ENCODE peak calls at places on chromosomes 6 and 20, in four cellular contexts. One of them, this sample, is unnamed. For H3K4me1, the result is how much of the 10 kb centered on the place peaks cover.

GRCh38 chr6:154593122-154593521 is 82.6 kb upstream of the CNKSR3 start:
- DNase-seq in Peyer's patch: no peak
- DNase-seq in breast epithelium: no peak
- DNase-seq in stomach: no peak
- DNase-seq in this sample: no peak

GRCh38 chr6:34021839-34022190 is 124.1 kb downstream of the GRM4 start:
- DNase-seq in Peyer's patch: peak
- DNase-seq in breast epithelium: no peak
- DNase-seq in stomach: peak
- DNase-seq in this sample: peak

GRCh38 chr6:107819976-107820551 is 4.0 kb downstream of the SCML4 start:
- DNase-seq in Peyer's patch: no peak
- DNase-seq in breast epithelium: peak
- DNase-seq in stomach: no peak
- DNase-seq in this sample: peak

GRCh38 chr6:56246941-56247653 is at the start of gene COL21A1:
- DNase-seq in Peyer's patch: peak
- DNase-seq in breast epithelium: peak
- DNase-seq in stomach: no peak
- DNase-seq in this sample: peak

GRCh38 chr6:5764401-5764955 is 242.2 kb downstream of the NRN1 start:
- DNase-seq in Peyer's patch: no peak
- DNase-seq in breast epithelium: no peak
- DNase-seq in stomach: no peak
- DNase-seq in this sample: no peak

GRCh38 chr20:50438986-50439407 is 71.2 kb upstream of the PTPN1 start:
- DNase-seq in Peyer's patch: peak
- DNase-seq in breast epithelium: peak
- DNase-seq in stomach: no peak
- DNase-seq in this sample: no peak

GRCh38 chr6:136521891-136522290 is 28.3 kb downstream of the MAP7 start:
- DNase-seq in Peyer's patch: no peak
- DNase-seq in breast epithelium: no peak
- DNase-seq in stomach: no peak
- DNase-seq in this sample: no peak

GRCh38 chr6:37285861-37286311 is 27.9 kb upstream of the TMEM217 start:
- DNase-seq in Peyer's patch: no peak
- DNase-seq in breast epithelium: no peak
- DNase-seq in stomach: no peak
- DNase-seq in this sample: no peak

GRCh38 chr20:47124235-47124717 is 229.6 kb downstream of the EYA2 start:
- DNase-seq in Peyer's patch: no peak
- DNase-seq in breast epithelium: peak
- DNase-seq in stomach: no peak
- DNase-seq in this sample: no peak

GRCh38 chr6:41877051-41877680 is 18.0 kb downstream of the USP49 start:
- DNase-seq in Peyer's patch: no peak
- DNase-seq in breast epithelium: no peak
- DNase-seq in stomach: no peak
- DNase-seq in this sample: no peak

GRCh38 chr6:33761581-33761921 is 14.8 kb upstream of the IP6K3 start:
- DNase-seq in Peyer's patch: no peak
- DNase-seq in breast epithelium: no peak
- DNase-seq in stomach: no peak
- DNase-seq in this sample: no peak

GRCh38 chr6:53189554-53189953 is 40.9 kb upstream of the GCM1 start:
- DNase-seq in Peyer's patch: no peak
- DNase-seq in breast epithelium: no peak
- DNase-seq in stomach: no peak
- DNase-seq in this sample: no peak

GRCh38 chr20:56409521-56409920 is 2.5 kb upstream of the CASS4 start:
- DNase-seq in Peyer's patch: no peak
- DNase-seq in breast epithelium: no peak
- DNase-seq in stomach: no peak
- DNase-seq in this sample: no peak

GRCh38 chr6:44338228-44339122 is 4.0 kb upstream of the SPATS1 start:
- DNase-seq in Peyer's patch: peak
- DNase-seq in breast epithelium: peak
- DNase-seq in stomach: peak
- DNase-seq in this sample: peak

GRCh38 chr20:19543114-19543513 is 214.9 kb upstream of the RIN2 start:
- DNase-seq in Peyer's patch: no peak
- DNase-seq in breast epithelium: no peak
- DNase-seq in stomach: no peak
- DNase-seq in this sample: no peak

GRCh38 chr20:44598413-44599290 is 16.3 kb downstream of the PKIG start:
- DNase-seq in Peyer's patch: no peak
- DNase-seq in breast epithelium: no peak
- DNase-seq in stomach: no peak
- DNase-seq in this sample: no peak

GRCh38 chr6:34969662-34970265 is 80.7 kb downstream of the ANKS1A start:
- DNase-seq in Peyer's patch: no peak
- DNase-seq in breast epithelium: no peak
- DNase-seq in stomach: no peak
- DNase-seq in this sample: no peak

GRCh38 chr6:113375950-113376846 is 480.9 kb upstream of the MARCKS start:
- DNase-seq in Peyer's patch: no peak
- DNase-seq in breast epithelium: no peak
- DNase-seq in stomach: no peak
- DNase-seq in this sample: no peak

GRCh38 chr20:34302312-34302722 is 838 bp downstream of the AHCY start:
- DNase-seq in Peyer's patch: no peak
- DNase-seq in breast epithelium: no peak
- DNase-seq in stomach: no peak
- DNase-seq in this sample: no peak

GRCh38 chr6:118562959-118563358 is 14.9 kb downstream of the PLN start:
- DNase-seq in Peyer's patch: no peak
- DNase-seq in breast epithelium: no peak
- DNase-seq in stomach: no peak
- DNase-seq in this sample: no peak

GRCh38 chr6:23027281-23027680 is 457.9 kb downstream of the HDGFL1 start:
- DNase-seq in Peyer's patch: no peak
- DNase-seq in breast epithelium: no peak
- DNase-seq in stomach: no peak
- DNase-seq in this sample: no peak

DNA sequence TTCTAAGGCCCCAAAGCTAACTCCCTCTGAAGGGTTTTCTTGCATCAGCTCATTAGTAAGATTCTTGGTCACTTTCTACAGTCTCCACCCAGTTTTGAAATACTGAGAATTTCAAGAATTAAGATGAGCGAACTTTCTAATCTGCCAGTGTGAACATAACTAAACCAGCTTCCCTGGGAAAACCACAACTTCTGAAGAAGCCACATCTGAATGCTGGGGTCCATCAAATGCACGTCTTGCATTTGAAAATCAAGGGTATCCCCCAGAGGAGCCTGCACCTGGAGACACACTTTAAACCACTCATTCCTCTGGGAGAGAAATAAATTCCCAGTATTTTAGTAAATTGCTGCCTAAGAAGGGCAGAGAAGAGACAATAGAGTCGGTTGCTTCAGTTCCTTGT is 292.1 kb upstream of the CDH4 start:
- DNase-seq in Peyer's patch: no peak
- DNase-seq in breast epithelium: no peak
- DNase-seq in stomach: no peak
- DNase-seq in this sample: no peak
- TF ChIP-seq POLR2A in Peyer's patch: no peak
- TF ChIP-seq POLR2A in breast epithelium: no peak
- TF ChIP-seq POLR2A in stomach: no peak
- TF ChIP-seq POLR2A in this sample: no peak

GRCh38 chr20:31708839-31709534 is 13.7 kb downstream of the BCL2L1 start:
- DNase-seq in Peyer's patch: no peak
- DNase-seq in breast epithelium: no peak
- DNase-seq in stomach: peak
- DNase-seq in this sample: no peak
- H3K4me1 ChIP-seq in Peyer's patch: under half
- H3K4me1 ChIP-seq in breast epithelium: half or more
- H3K4me1 ChIP-seq in stomach: half or more
- H3K4me1 ChIP-seq in this sample: half or more

GRCh38 chr20:25046736-25047666 is 10.9 kb downstream of the ACSS1 start:
- DNase-seq in Peyer's patch: peak
- DNase-seq in breast epithelium: no peak
- DNase-seq in stomach: no peak
- DNase-seq in this sample: peak

GRCh38 chr20:25047766-25048165 is 10.2 kb downstream of the ACSS1 start:
- DNase-seq in Peyer's patch: peak
- DNase-seq in breast epithelium: no peak
- DNase-seq in stomach: peak
- DNase-seq in this sample: peak

GRCh38 chr20:25050082-25050481 is 7.9 kb downstream of the ACSS1 start:
- DNase-seq in Peyer's patch: no peak
- DNase-seq in breast epithelium: no peak
- DNase-seq in stomach: peak
- DNase-seq in this sample: no peak

GRCh38 chr20:25049261-25050060 is 8.5 kb downstream of the ACSS1 start:
- DNase-seq in Peyer's patch: peak
- DNase-seq in breast epithelium: no peak
- DNase-seq in stomach: peak
- DNase-seq in this sample: peak

DNA sequence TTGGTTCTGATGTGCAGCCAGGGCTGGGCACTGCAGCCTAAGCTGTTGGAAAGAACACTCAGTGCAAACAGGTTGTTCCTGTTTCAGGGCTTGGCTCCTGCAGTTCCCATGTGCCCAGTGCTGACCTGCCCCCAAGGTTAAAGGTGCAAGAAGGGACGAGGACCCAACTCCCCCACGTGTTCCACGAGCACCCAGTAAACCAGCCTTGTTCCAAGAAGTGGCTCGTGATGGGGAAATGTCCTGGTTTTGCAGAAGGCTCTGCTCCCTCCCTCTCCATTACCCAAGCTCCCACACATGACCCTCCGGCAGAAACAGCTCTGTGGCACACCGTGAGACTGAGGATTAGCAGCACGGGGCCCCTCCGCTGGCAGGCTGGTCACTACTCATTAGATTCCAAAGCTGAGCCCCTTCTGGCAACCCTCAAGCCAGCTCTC is 9.4 kb downstream of the ACSS1 start:
- DNase-seq in Peyer's patch: peak
- DNase-seq in breast epithelium: no peak
- DNase-seq in stomach: peak
- DNase-seq in this sample: peak
- TF ChIP-seq POLR2A in Peyer's patch: no peak
- TF ChIP-seq POLR2A in breast epithelium: no peak
- TF ChIP-seq POLR2A in stomach: no peak
- TF ChIP-seq POLR2A in this sample: no peak

GRCh38 chr6:16670183-16670582 is 91.1 kb downstream of the ATXN1 start:
- DNase-seq in Peyer's patch: no peak
- DNase-seq in breast epithelium: no peak
- DNase-seq in stomach: no peak
- DNase-seq in this sample: peak

GRCh38 chr6:16670617-16671051 is 90.6 kb downstream of the ATXN1 start:
- DNase-seq in Peyer's patch: no peak
- DNase-seq in breast epithelium: no peak
- DNase-seq in stomach: no peak
- DNase-seq in this sample: no peak

GRCh38 chr6:16671302-16672289 is 89.7 kb downstream of the ATXN1 start:
- DNase-seq in Peyer's patch: no peak
- DNase-seq in breast epithelium: no peak
- DNase-seq in stomach: no peak
- DNase-seq in this sample: no peak

GRCh38 chr6:16667509-16667908 is 93.8 kb downstream of the ATXN1 start:
- DNase-seq in Peyer's patch: no peak
- DNase-seq in breast epithelium: no peak
- DNase-seq in stomach: no peak
- DNase-seq in this sample: no peak

DNA sequence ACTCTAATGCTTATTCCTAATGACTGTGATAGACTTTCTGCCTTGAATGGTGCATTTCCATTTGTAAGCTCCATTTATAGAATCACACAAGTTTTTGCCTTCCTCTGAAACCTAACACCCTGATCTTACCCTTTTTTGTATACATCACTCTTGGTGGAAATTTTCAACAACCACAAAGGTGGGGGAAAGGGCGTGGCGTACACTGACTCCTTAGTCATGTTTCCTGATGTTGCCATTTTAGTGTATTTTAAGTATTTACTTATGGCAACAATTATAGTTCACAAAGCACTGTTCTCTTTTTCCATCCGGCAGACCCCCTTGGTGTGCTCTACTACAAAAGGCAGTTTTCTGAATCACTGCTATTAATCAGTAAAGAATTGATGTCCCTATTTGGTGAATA is 92.0 kb downstream of the ATXN1 start:
- DNase-seq in Peyer's patch: no peak
- DNase-seq in breast epithelium: no peak
- DNase-seq in stomach: peak
- DNase-seq in this sample: peak
- H3K4me1 ChIP-seq in Peyer's patch: under half
- H3K4me1 ChIP-seq in breast epithelium: under half
- H3K4me1 ChIP-seq in stomach: under half
- H3K4me1 ChIP-seq in this sample: under half

DNA sequence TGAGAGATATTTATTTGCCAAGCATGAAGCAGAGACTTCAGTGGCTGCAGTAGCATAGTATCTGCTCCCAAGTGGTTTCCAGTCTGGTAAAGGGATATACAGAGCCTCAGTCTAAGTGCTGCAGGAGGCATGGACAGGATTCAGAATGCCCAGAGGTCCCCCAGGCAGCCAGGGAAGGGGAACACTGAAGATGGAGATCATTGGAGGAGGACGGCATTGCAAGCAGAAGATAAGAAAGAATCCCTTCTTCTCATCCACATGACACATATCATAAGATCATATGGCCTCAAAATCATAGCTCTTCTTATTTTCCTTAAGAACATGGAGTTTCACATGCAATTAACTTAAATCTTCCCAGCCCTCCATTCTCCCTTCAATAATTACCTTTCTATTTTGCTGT is 136.1 kb downstream of the KCNQ5 start:
- DNase-seq in Peyer's patch: no peak
- DNase-seq in breast epithelium: no peak
- DNase-seq in stomach: no peak
- DNase-seq in this sample: no peak
- TF ChIP-seq POLR2A in Peyer's patch: no peak
- TF ChIP-seq POLR2A in breast epithelium: no peak
- TF ChIP-seq POLR2A in stomach: no peak
- TF ChIP-seq POLR2A in this sample: no peak

DNA sequence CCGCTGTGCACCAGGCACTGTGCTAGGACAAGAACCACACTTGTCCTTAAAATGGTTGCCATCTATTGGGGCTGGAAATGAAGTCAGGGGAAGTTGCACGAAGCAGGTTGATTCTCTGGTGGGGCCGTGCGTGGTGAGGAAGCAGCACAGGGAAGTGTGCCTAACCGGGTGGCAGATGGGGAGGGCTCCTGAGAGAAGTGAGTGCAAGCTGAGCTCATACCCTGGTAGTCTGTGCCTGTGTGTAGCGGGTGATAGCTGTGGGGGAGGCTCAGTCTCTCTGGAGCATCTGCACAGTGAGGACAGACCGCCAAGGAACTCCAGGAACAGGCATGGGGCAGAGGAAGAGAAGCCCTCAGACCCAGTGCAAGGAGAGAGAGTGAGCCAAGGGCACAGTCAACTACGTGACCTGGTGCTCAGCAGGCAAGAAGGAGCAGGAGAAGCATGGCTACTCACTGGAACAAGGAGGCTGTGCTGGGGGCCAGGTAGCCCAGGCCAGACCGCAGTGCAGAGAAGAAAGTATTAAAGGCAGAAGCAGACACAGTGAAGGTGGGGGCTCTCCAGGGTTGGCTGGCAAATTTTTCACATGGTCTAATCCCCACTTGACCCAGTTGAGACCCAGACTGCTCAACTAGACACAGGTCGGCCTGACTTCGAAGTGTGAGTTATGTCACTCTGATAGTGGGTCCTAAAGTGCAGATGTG is 155.0 kb downstream of the CDH26 start:
- DNase-seq in Peyer's patch: no peak
- DNase-seq in breast epithelium: no peak
- DNase-seq in stomach: no peak
- DNase-seq in this sample: no peak
- H3K4me1 ChIP-seq in Peyer's patch: under half
- H3K4me1 ChIP-seq in breast epithelium: under half
- H3K4me1 ChIP-seq in stomach: under half
- H3K4me1 ChIP-seq in this sample: under half

This sample was measured in transverse colon.